ENCODE peak calls at places on chromosomes 5 and 9, in nine cellular contexts. W is anterior cingulate cortex; E is stromal cell of bone marrow; Y is HuH-7; Z is activated CD4-positive, alpha-beta T cell treated with anti-CD3 and anti-CD28 coated beads for 48 hours; B is HTR-8/SVneo; C is natural killer cell treated with Interleukin-12 subunit alpha and Interleukin-12 subunit beta and Interleukin-15 and Interleukin-18, amount 100 ng/mL, for 72 hours; D is left colon; A is AG08396. N is an unnamed sample.

GRCh38 chr5:147448766-147449165 is 61.1 kb downstream of the DPYSL3 start:
- DNase-seq in E (no peak), Z (no peak), B (no peak), W (no peak), D (no peak), A (no peak), Y (no peak), C (no peak), N (no peak)

GRCh38 chr5:140785905-140786686 is at the start of gene PCDHA1:
- DNase-seq in D (no peak), Y (peak), C (no peak), Z (no peak), W (no peak), A (no peak), B (no peak), E (no peak), N (no peak)

GRCh38 chr5:134092875-134093274 is 21.6 kb upstream of the TCF7 start:
- DNase-seq in D (peak), C (no peak), Z (peak), A (no peak), Y (no peak), W (no peak), E (no peak), B (no peak), N (peak)

GRCh38 chr9:95316794-95317118 is 753 bp downstream of the FANCC start:
- DNase-seq in D (peak), Z (peak), A (peak), C (peak), B (peak), W (no peak), E (no peak), Y (peak), N (peak)

GRCh38 chr9:98908897-98909634 is 34.6 kb upstream of the COL15A1 start:
- DNase-seq in Y (no peak), E (peak), C (no peak), B (no peak), Z (no peak), D (no peak), W (no peak), A (peak), N (no peak)

GRCh38 chr5:176626876-176627236 is 3.5 kb downstream of the SNCB start:
- DNase-seq in D (no peak), E (no peak), C (no peak), B (no peak), Z (no peak), A (no peak), Y (no peak), W (no peak), N (no peak)

GRCh38 chr9:136808075-136808780 is 480 bp downstream of the RABL6 start:
- DNase-seq in B (no peak), D (no peak), C (no peak), W (no peak), E (no peak), Y (no peak), A (peak), Z (peak), N (peak)

GRCh38 chr9:94210616-94211603 is 48.2 kb upstream of the ZNF169 start:
- DNase-seq in B (no peak), E (no peak), C (no peak), Y (no peak), W (no peak), Z (no peak), D (no peak), A (no peak), N (no peak)

GRCh38 chr5:155625897-155626543 is 612.5 kb downstream of the KIF4B start:
- DNase-seq in Z (no peak), E (no peak), W (no peak), C (no peak), D (no peak), A (no peak), Y (no peak), B (no peak), N (no peak)

GRCh38 chr5:61734966-61735365 is 402.9 kb downstream of the ZSWIM6 start:
- DNase-seq in W (no peak), Z (no peak), D (no peak), C (no peak), B (no peak), E (no peak), Y (no peak), A (no peak), N (no peak)

GRCh38 chr5:55456216-55456895 is 78.4 kb downstream of the PLPP1 start:
- DNase-seq in A (peak), Y (no peak), W (no peak), D (no peak), B (no peak), C (no peak), Z (no peak), E (peak), N (no peak)

GRCh38 chr9:109194157-109194556 is 27.1 kb upstream of the FRRS1L start:
- DNase-seq in D (no peak), W (no peak), Y (no peak), Z (no peak), B (no peak), A (no peak), E (no peak), C (no peak), N (no peak)

GRCh38 chr9:79384506-79384905 is 187.3 kb upstream of the TLE4 start:
- DNase-seq in W (no peak), Z (no peak), Y (no peak), B (no peak), D (no peak), C (no peak), A (no peak), E (no peak), N (no peak)

GRCh38 chr5:172545291-172545761 is 91.0 kb upstream of the SH3PXD2B start:
- DNase-seq in E (no peak), Z (no peak), D (no peak), C (no peak), B (no peak), A (no peak), W (no peak), Y (no peak), N (no peak)

GRCh38 chr9:115411993-115412452 is 294.1 kb upstream of the TNC start:
- DNase-seq in B (no peak), W (no peak), D (no peak), C (no peak), A (peak), E (peak), Z (no peak), Y (no peak), N (no peak)

GRCh38 chr9:121684381-121685145 is 33.1 kb downstream of the DAB2IP start:
- DNase-seq in E (no peak), D (no peak), C (no peak), W (no peak), Z (peak), Y (peak), A (peak), B (peak), N (peak)

GRCh38 chr5:161889971-161890370 is 42.1 kb downstream of the GABRA1 start:
- DNase-seq in C (no peak), B (no peak), D (no peak), Y (no peak), A (no peak), W (no peak), Z (no peak), E (no peak), N (no peak)

GRCh38 chr9:35831040-35831439 is 2.0 kb downstream of the TMEM8B start:
- DNase-seq in C (no peak), W (no peak), E (no peak), B (no peak), A (no peak), Z (no peak), Y (no peak), D (no peak), N (no peak)

GRCh38 chr5:51398875-51399635 is 15.8 kb downstream of the ISL1 start:
- DNase-seq in A (no peak), W (no peak), C (no peak), B (no peak), E (no peak), Y (no peak), Z (no peak), D (no peak), N (no peak)

GRCh38 chr5:5419291-5420210 is 2.9 kb upstream of the ICE1 start:
- DNase-seq in C (no peak), A (peak), Y (peak), D (no peak), W (no peak), E (peak), Z (no peak), B (peak), N (no peak)

GRCh38 chr5:157917909-157918809 is 59.2 kb upstream of the CLINT1 start:
- DNase-seq in B (peak), W (no peak), A (peak), Y (peak), C (peak), Z (peak), D (peak), E (peak), N (peak)

GRCh38 chr9:125493861-125494554 is 213.0 kb downstream of the MAPKAP1 start:
- DNase-seq in Z (no peak), E (no peak), B (no peak), D (no peak), C (no peak), W (no peak), Y (no peak), A (no peak), N (no peak)

GRCh38 chr5:25441810-25442209 is 797.0 kb upstream of the CDH10 start:
- DNase-seq in E (no peak), W (no peak), Y (no peak), D (no peak), Z (no peak), B (no peak), A (no peak), C (no peak), N (no peak)

GRCh38 chr5:45262061-45262590 is 434.1 kb downstream of the HCN1 start:
- DNase-seq in W (no peak), D (no peak), C (no peak), E (no peak), B (no peak), A (no peak), Z (no peak), Y (peak), N (no peak)

GRCh38 chr5:172641359-172642045 is 439 bp downstream of the NEURL1B start:
- DNase-seq in C (peak), A (no peak), D (peak), Z (peak), E (no peak), Y (peak), W (peak), B (peak), N (no peak)

GRCh38 chr5:135822286-135822685 is 12.2 kb upstream of the SLC25A48 start:
- DNase-seq in W (no peak), A (no peak), Z (no peak), B (no peak), Y (no peak), D (no peak), E (no peak), C (no peak), N (no peak)

GRCh38 chr5:67695369-67695768 is 498.8 kb upstream of the CD180 start:
- DNase-seq in A (no peak), E (no peak), D (no peak), B (no peak), Z (no peak), C (no peak), W (no peak), Y (no peak), N (no peak)

GRCh38 chr5:174917976-174918554 is 193.7 kb downstream of the MSX2 start:
- DNase-seq in E (no peak), B (no peak), D (no peak), W (no peak), Z (no peak), A (no peak), Y (no peak), C (no peak), N (no peak)

GRCh38 chr5:97528941-97529340 is 345.9 kb upstream of the RIOK2 start:
- DNase-seq in Y (no peak), W (no peak), B (no peak), Z (no peak), D (no peak), C (no peak), A (no peak), E (peak), N (no peak)

GRCh38 chr5:170630711-170631141 is 126.9 kb downstream of the KCNIP1 start:
- DNase-seq in C (no peak), D (no peak), E (no peak), Y (no peak), B (no peak), Z (no peak), A (no peak), W (no peak), N (no peak)

GRCh38 chr5:53373420-53374188 is 106.8 kb upstream of the FST start:
- DNase-seq in Y (no peak), D (no peak), B (no peak), W (no peak), C (no peak), E (no peak), A (no peak), Z (no peak), N (no peak)

GRCh38 chr9:90059436-90059835 is 454.6 kb downstream of the GADD45G start:
- DNase-seq in D (no peak), B (no peak), Z (no peak), E (no peak), W (no peak), C (no peak), A (no peak), Y (no peak), N (no peak)

GRCh38 chr5:17991775-17992174 is 357.5 kb downstream of the TAF11L14 start:
- DNase-seq in B (no peak), D (no peak), E (no peak), A (no peak), C (no peak), Y (no peak), W (no peak), Z (no peak), N (no peak)